ENCODE peak calls at places on chromosomes 12 and 14, in ten cellular contexts. X, E, H, W, T, A, R, M, V and F are unnamed samples.

GRCh38 chr12:110717037-110717436 is 25.7 kb downstream of the PPP1CC start:
- DNase-seq in A (no peak), X (no peak), T (no peak), E (no peak), R (no peak), H (no peak), V (no peak), W (no peak), M (no peak), F (no peak)

GRCh38 chr14:100304825-100305445 is 1.3 kb downstream of the SLC25A29 start:
- DNase-seq in H (peak), X (peak), M (peak), R (no peak), E (peak), W (no peak), V (peak), T (no peak), A (peak), F (no peak)

GRCh38 chr12:29653286-29653685 is 130.5 kb downstream of the TMTC1 start:
- DNase-seq in R (no peak), E (no peak), W (no peak), T (no peak), H (no peak), V (no peak), A (no peak), X (no peak), M (no peak), F (no peak)

GRCh38 chr12:31590730-31591307 is at the start of gene DENND5B:
- DNase-seq in M (peak), A (peak), R (no peak), H (peak), T (peak), V (peak), E (peak), X (peak), W (no peak), F (no peak)

GRCh38 chr12:130870442-130871285 is 1.2 kb upstream of the RAN start:
- DNase-seq in E (peak), X (peak), A (peak), V (peak), W (peak), H (peak), M (peak), R (no peak), T (peak), F (no peak)

GRCh38 chr14:54845616-54846015 is 57.0 kb downstream of the GCH1 start:
- DNase-seq in H (no peak), R (no peak), X (no peak), M (no peak), A (no peak), W (no peak), T (no peak), V (no peak), E (no peak), F (no peak)

GRCh38 chr14:101215936-101216335 is 312.4 kb upstream of the RTL1 start:
- DNase-seq in R (no peak), V (no peak), T (no peak), W (no peak), A (no peak), H (no peak), M (peak), X (no peak), E (no peak), F (no peak)

GRCh38 chr12:51884676-51885229 is 3.1 kb upstream of the ANKRD33 start:
- DNase-seq in A (no peak), E (no peak), W (no peak), V (peak), M (no peak), R (no peak), X (no peak), T (no peak), H (no peak), F (peak)

GRCh38 chr12:113875681-113876080 is 90.4 kb downstream of the RBM19 start:
- DNase-seq in E (no peak), M (no peak), V (peak), W (no peak), X (no peak), T (peak), A (no peak), R (no peak), H (no peak), F (no peak)

GRCh38 chr12:84730561-84731162 is 181.9 kb downstream of the SLC6A15 start:
- DNase-seq in X (no peak), H (no peak), V (no peak), R (no peak), E (no peak), M (no peak), T (no peak), W (no peak), A (no peak), F (no peak)

GRCh38 chr14:59333235-59333634 is 131.9 kb downstream of the GPR135 start:
- DNase-seq in V (no peak), A (no peak), H (no peak), M (no peak), R (no peak), X (no peak), T (no peak), W (no peak), E (no peak), F (no peak)

GRCh38 chr12:89603678-89604077 is 77.8 kb upstream of the POC1B start:
- DNase-seq in X (no peak), W (no peak), R (no peak), A (no peak), T (no peak), V (no peak), E (no peak), H (no peak), M (no peak), F (no peak)

GRCh38 chr12:57760347-57760982 is 5.6 kb downstream of the MARCHF9 start:
- DNase-seq in A (no peak), E (no peak), T (no peak), R (no peak), M (no peak), V (no peak), W (no peak), X (no peak), H (no peak), F (no peak)

GRCh38 chr14:75258803-75259509 is 19.7 kb upstream of the FOS start:
- DNase-seq in V (peak), X (peak), T (peak), R (peak), H (peak), M (peak), E (peak), A (peak), W (peak), F (peak)

GRCh38 chr14:68541128-68541896 is 251.6 kb downstream of the ZFP36L1 start:
- DNase-seq in A (no peak), T (no peak), R (no peak), H (no peak), W (no peak), M (no peak), E (no peak), V (no peak), X (no peak), F (no peak)

GRCh38 chr12:53575502-53576264 is 50.5 kb downstream of the ATF7 start:
- DNase-seq in M (no peak), R (no peak), E (no peak), W (no peak), A (no peak), H (no peak), T (no peak), X (no peak), V (peak), F (peak)

GRCh38 chr12:55908726-55909512 is 18.8 kb downstream of the PYM1 start:
- DNase-seq in V (no peak), W (no peak), X (no peak), T (no peak), M (no peak), H (no peak), A (no peak), E (no peak), R (no peak), F (no peak)

GRCh38 chr12:20950248-20950647 is 139.7 kb downstream of the SLCO1B3 start:
- DNase-seq in A (no peak), X (no peak), W (no peak), T (no peak), V (peak), M (no peak), E (no peak), R (no peak), H (no peak), F (peak)

GRCh38 chr12:106296179-106296877 is 6.2 kb upstream of the TCP11L2 start:
- DNase-seq in H (no peak), R (no peak), X (no peak), T (no peak), V (peak), M (no peak), W (no peak), E (no peak), A (no peak), F (peak)